ENCODE peak calls at places on chromosomes 11 and 22, in eight cellular contexts. One of them, this sample, is unnamed.

GRCh38 chr22:42617155-42617983 is 2.7 kb upstream of the POLDIP3 start:
- DNase-seq in AG10803: no peak
- DNase-seq in coronary artery: no peak
- DNase-seq in omental fat pad: no peak
- DNase-seq in fibroblast of mammary gland: no peak
- DNase-seq in stomach: no peak
- DNase-seq in PC-3: no peak
- DNase-seq in AG09309: no peak
- DNase-seq in this sample: no peak

GRCh38 chr11:85590848-85591483 is 36.2 kb downstream of the DLG2 start:
- DNase-seq in AG10803: peak
- DNase-seq in coronary artery: no peak
- DNase-seq in omental fat pad: no peak
- DNase-seq in fibroblast of mammary gland: peak
- DNase-seq in stomach: no peak
- DNase-seq in PC-3: peak
- DNase-seq in AG09309: peak
- DNase-seq in this sample: peak

GRCh38 chr11:117011541-117011908 is 86.7 kb downstream of the SIK3 start:
- DNase-seq in AG10803: no peak
- DNase-seq in coronary artery: no peak
- DNase-seq in omental fat pad: no peak
- DNase-seq in fibroblast of mammary gland: peak
- DNase-seq in stomach: no peak
- DNase-seq in PC-3: no peak
- DNase-seq in AG09309: no peak
- DNase-seq in this sample: no peak

GRCh38 chr11:597166-597725 is 18.5 kb downstream of the IRF7 start:
- DNase-seq in AG10803: no peak
- DNase-seq in coronary artery: no peak
- DNase-seq in omental fat pad: no peak
- DNase-seq in fibroblast of mammary gland: no peak
- DNase-seq in stomach: no peak
- DNase-seq in PC-3: no peak
- DNase-seq in AG09309: no peak
- DNase-seq in this sample: no peak

GRCh38 chr11:90465553-90465952 is 242.7 kb upstream of the CHORDC1 start:
- DNase-seq in AG10803: no peak
- DNase-seq in coronary artery: no peak
- DNase-seq in omental fat pad: no peak
- DNase-seq in fibroblast of mammary gland: no peak
- DNase-seq in stomach: no peak
- DNase-seq in PC-3: no peak
- DNase-seq in AG09309: no peak
- DNase-seq in this sample: no peak

GRCh38 chr11:69062873-69063665 is 14.3 kb downstream of the TPCN2 start:
- DNase-seq in AG10803: no peak
- DNase-seq in coronary artery: no peak
- DNase-seq in omental fat pad: no peak
- DNase-seq in fibroblast of mammary gland: no peak
- DNase-seq in stomach: no peak
- DNase-seq in PC-3: no peak
- DNase-seq in AG09309: no peak
- DNase-seq in this sample: no peak

GRCh38 chr11:27914080-27914479 is 193.9 kb downstream of the KIF18A start:
- DNase-seq in AG10803: no peak
- DNase-seq in coronary artery: no peak
- DNase-seq in omental fat pad: no peak
- DNase-seq in fibroblast of mammary gland: peak
- DNase-seq in stomach: no peak
- DNase-seq in PC-3: peak
- DNase-seq in AG09309: no peak
- DNase-seq in this sample: no peak

GRCh38 chr22:19410941-19411689 is 20.4 kb downstream of the HIRA start:
- DNase-seq in AG10803: no peak
- DNase-seq in coronary artery: no peak
- DNase-seq in omental fat pad: no peak
- DNase-seq in fibroblast of mammary gland: no peak
- DNase-seq in stomach: no peak
- DNase-seq in PC-3: no peak
- DNase-seq in AG09309: no peak
- DNase-seq in this sample: no peak

GRCh38 chr11:132838621-132839020 is 693.7 kb downstream of the OPCML start:
- DNase-seq in AG10803: peak
- DNase-seq in coronary artery: no peak
- DNase-seq in omental fat pad: no peak
- DNase-seq in fibroblast of mammary gland: no peak
- DNase-seq in stomach: no peak
- DNase-seq in PC-3: no peak
- DNase-seq in AG09309: no peak
- DNase-seq in this sample: no peak

GRCh38 chr11:114087028-114087427 is 27.5 kb downstream of the ZBTB16 start:
- DNase-seq in AG10803: no peak
- DNase-seq in coronary artery: no peak
- DNase-seq in omental fat pad: no peak
- DNase-seq in fibroblast of mammary gland: no peak
- DNase-seq in stomach: no peak
- DNase-seq in PC-3: no peak
- DNase-seq in AG09309: no peak
- DNase-seq in this sample: no peak

GRCh38 chr11:5368502-5369043 is 15.0 kb upstream of the OR51M1 start:
- DNase-seq in AG10803: no peak
- DNase-seq in coronary artery: no peak
- DNase-seq in omental fat pad: no peak
- DNase-seq in fibroblast of mammary gland: no peak
- DNase-seq in stomach: no peak
- DNase-seq in PC-3: no peak
- DNase-seq in AG09309: no peak
- DNase-seq in this sample: no peak

GRCh38 chr11:96213500-96213899 is 129.5 kb downstream of the MAML2 start:
- DNase-seq in AG10803: peak
- DNase-seq in coronary artery: no peak
- DNase-seq in omental fat pad: no peak
- DNase-seq in fibroblast of mammary gland: peak
- DNase-seq in stomach: no peak
- DNase-seq in PC-3: peak
- DNase-seq in AG09309: peak
- DNase-seq in this sample: peak

GRCh38 chr11:78740175-78741161 is 165.8 kb upstream of the NARS2 start:
- DNase-seq in AG10803: no peak
- DNase-seq in coronary artery: no peak
- DNase-seq in omental fat pad: no peak
- DNase-seq in fibroblast of mammary gland: no peak
- DNase-seq in stomach: no peak
- DNase-seq in PC-3: no peak
- DNase-seq in AG09309: no peak
- DNase-seq in this sample: no peak

GRCh38 chr11:46446343-46446751 is 54.8 kb upstream of the CHRM4 start:
- DNase-seq in AG10803: peak
- DNase-seq in coronary artery: no peak
- DNase-seq in omental fat pad: no peak
- DNase-seq in fibroblast of mammary gland: peak
- DNase-seq in stomach: no peak
- DNase-seq in PC-3: no peak
- DNase-seq in AG09309: no peak
- DNase-seq in this sample: no peak

GRCh38 chr11:111945198-111945597 is 8.1 kb downstream of the DIXDC1 start:
- DNase-seq in AG10803: no peak
- DNase-seq in coronary artery: no peak
- DNase-seq in omental fat pad: no peak
- DNase-seq in fibroblast of mammary gland: peak
- DNase-seq in stomach: no peak
- DNase-seq in PC-3: no peak
- DNase-seq in AG09309: no peak
- DNase-seq in this sample: no peak

GRCh38 chr11:70764356-70764905 is 366.1 kb downstream of the CTTN start:
- DNase-seq in AG10803: no peak
- DNase-seq in coronary artery: no peak
- DNase-seq in omental fat pad: no peak
- DNase-seq in fibroblast of mammary gland: no peak
- DNase-seq in stomach: no peak
- DNase-seq in PC-3: no peak
- DNase-seq in AG09309: no peak
- DNase-seq in this sample: no peak

DNA sequence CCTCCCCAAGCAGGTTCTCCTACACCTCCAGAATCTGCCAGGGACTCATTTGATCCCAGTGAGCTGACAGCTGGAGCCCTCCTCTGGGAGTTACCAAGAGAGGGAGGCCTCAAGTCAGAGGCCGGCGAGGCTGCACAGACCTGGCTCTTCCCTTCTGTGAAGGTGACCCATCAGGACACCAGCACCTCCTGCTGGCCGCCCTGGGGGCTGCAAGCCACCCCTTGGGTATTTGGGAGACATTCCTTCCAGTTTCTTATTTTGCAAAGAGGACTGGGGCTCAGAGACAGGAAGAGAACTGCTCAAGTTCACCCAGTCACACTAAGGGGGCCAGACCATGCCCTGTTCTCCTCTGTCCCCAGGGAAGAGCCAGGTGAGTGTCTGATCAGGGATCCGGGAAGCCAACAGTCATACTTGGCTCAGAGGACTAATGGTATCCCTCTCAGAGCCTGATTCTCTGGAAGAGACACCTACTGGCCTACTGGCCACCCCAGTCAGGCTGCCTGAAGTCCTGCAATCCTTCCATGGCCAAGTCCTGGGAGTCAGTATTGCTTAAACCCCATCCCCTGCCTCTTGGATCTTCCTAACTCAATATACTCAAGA is 40.5 kb upstream of the RIC3 start:
- DNase-seq in AG10803: no peak
- DNase-seq in coronary artery: no peak
- DNase-seq in omental fat pad: no peak
- DNase-seq in fibroblast of mammary gland: no peak
- DNase-seq in stomach: peak
- DNase-seq in PC-3: peak
- DNase-seq in AG09309: no peak
- DNase-seq in this sample: no peak
- TF ChIP-seq CTCF in AG10803: peak
- TF ChIP-seq CTCF in coronary artery: peak
- TF ChIP-seq CTCF in omental fat pad: no peak
- TF ChIP-seq CTCF in fibroblast of mammary gland: peak
- TF ChIP-seq CTCF in stomach: no peak
- TF ChIP-seq CTCF in PC-3: peak
- TF ChIP-seq CTCF in AG09309: peak
- TF ChIP-seq CTCF in this sample: peak

DNA sequence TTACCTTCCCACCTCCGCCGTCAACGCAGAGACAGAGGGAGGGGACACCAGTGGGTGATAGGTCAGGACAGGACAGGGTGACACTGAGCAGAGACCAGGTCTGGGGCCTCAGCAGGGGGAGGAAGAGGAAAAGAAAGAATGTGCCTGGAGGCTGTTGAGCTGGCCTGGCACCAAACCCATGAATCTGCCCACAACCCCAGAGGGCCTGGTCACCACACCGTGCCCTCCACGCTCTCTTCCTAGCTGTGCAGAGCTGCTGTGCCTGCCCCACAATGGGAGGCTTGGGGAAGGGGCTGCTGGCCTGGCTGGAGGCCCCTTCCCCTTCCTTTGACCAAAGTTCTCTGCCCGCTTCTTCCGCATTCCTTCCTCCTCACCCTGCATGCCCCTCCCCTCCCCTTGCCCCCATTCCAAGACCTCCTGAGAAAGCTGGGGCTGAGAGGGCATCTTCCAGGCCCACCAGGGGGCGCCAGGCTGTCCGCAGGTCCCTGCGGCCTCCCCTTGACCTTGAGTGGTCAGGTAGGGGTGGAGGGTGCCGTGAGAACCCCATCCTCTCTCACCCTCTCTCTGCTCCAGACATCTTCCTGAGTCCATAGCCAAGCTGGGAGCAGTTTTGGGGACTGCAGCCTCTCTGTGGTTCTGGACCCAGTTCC is 11.0 kb upstream of the CACNA1I start:
- DNase-seq in AG10803: peak
- DNase-seq in coronary artery: no peak
- DNase-seq in omental fat pad: no peak
- DNase-seq in fibroblast of mammary gland: no peak
- DNase-seq in stomach: no peak
- DNase-seq in PC-3: peak
- DNase-seq in AG09309: no peak
- DNase-seq in this sample: no peak
- TF ChIP-seq CTCF in AG10803: peak
- TF ChIP-seq CTCF in coronary artery: no peak
- TF ChIP-seq CTCF in omental fat pad: no peak
- TF ChIP-seq CTCF in fibroblast of mammary gland: peak
- TF ChIP-seq CTCF in stomach: no peak
- TF ChIP-seq CTCF in PC-3: peak
- TF ChIP-seq CTCF in AG09309: peak
- TF ChIP-seq CTCF in this sample: peak

DNA sequence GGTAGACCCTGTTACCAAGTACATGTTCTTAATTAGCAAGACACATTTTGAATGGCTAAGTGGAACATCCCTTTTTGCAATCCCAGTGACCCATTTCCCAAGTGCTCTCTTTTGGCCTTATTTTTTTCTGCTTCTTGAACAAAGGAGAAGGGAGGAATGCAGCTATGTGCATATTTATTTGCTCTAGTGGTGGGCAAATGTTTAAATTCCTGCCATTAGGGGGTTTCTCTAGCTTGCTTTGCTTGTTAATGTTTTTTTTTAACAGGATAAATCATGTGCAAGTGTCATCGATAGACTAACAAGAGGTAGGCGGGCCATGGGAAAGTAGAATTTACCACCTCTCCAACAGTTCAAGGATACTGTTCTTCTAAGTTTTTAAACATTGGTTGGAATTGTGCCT is 135.6 kb downstream of the COMMD9 start:
- DNase-seq in AG10803: no peak
- DNase-seq in coronary artery: no peak
- DNase-seq in omental fat pad: no peak
- DNase-seq in fibroblast of mammary gland: no peak
- DNase-seq in stomach: no peak
- DNase-seq in PC-3: no peak
- DNase-seq in AG09309: no peak
- DNase-seq in this sample: no peak
- TF ChIP-seq CTCF in AG10803: peak
- TF ChIP-seq CTCF in coronary artery: no peak
- TF ChIP-seq CTCF in omental fat pad: no peak
- TF ChIP-seq CTCF in fibroblast of mammary gland: no peak
- TF ChIP-seq CTCF in stomach: no peak
- TF ChIP-seq CTCF in PC-3: no peak
- TF ChIP-seq CTCF in AG09309: no peak
- TF ChIP-seq CTCF in this sample: no peak

GRCh38 chr22:49392841-49393510 is 434.7 kb downstream of the BRD1 start:
- DNase-seq in AG10803: no peak
- DNase-seq in coronary artery: no peak
- DNase-seq in omental fat pad: no peak
- DNase-seq in fibroblast of mammary gland: no peak
- DNase-seq in stomach: no peak
- DNase-seq in PC-3: no peak
- DNase-seq in AG09309: no peak
- DNase-seq in this sample: no peak
- TF ChIP-seq CTCF in AG10803: no peak
- TF ChIP-seq CTCF in coronary artery: no peak
- TF ChIP-seq CTCF in omental fat pad: no peak
- TF ChIP-seq CTCF in fibroblast of mammary gland: no peak
- TF ChIP-seq CTCF in stomach: no peak
- TF ChIP-seq CTCF in PC-3: no peak
- TF ChIP-seq CTCF in AG09309: no peak
- TF ChIP-seq CTCF in this sample: no peak

This sample was measured in AG09319.